ENCODE peak calls at places on chromosome 9, in four cellular contexts. G is CD8-positive, alpha-beta T cell; K is CD8-positive, alpha-beta memory T cell; Z is NT2/D1. J is an unnamed sample.

GRCh38 chr9:33452828-33453271 is 5.5 kb upstream of the AQP3 start:
- DNase-seq in Z (peak; percentile 82), G (peak; percentile 32), K (peak; percentile 64), J (peak; percentile 88)

GRCh38 chr9:101418518-101419111 is 17.0 kb downstream of the ALDOB start:
- DNase-seq in Z (no peak), G (no peak), K (no peak), J (no peak)

GRCh38 chr9:97853056-97853843 is at the start of gene FOXE1:
- DNase-seq in Z (no peak), G (no peak), K (no peak), J (peak; percentile 36)

GRCh38 chr9:123111427-123111826 is 78.0 kb downstream of the GPR21 start:
- DNase-seq in G (no peak), Z (no peak), K (no peak), J (no peak)

GRCh38 chr9:88994820-88995180 is 3.5 kb downstream of the S1PR3 start:
- DNase-seq in G (no peak), K (no peak), Z (no peak), J (peak; percentile 53)

GRCh38 chr9:77893706-77894105 is 137.9 kb downstream of the GNAQ start:
- DNase-seq in K (no peak), Z (no peak), G (no peak), J (no peak)

GRCh38 chr9:4904322-4905134 is 80.5 kb upstream of the JAK2 start:
- DNase-seq in Z (no peak), K (no peak), G (no peak), J (no peak)

GRCh38 chr9:92648447-92649406 is 21.2 kb downstream of the IPPK start:
- DNase-seq in K (no peak), Z (no peak), G (no peak), J (no peak)

GRCh38 chr9:86176468-86176867 is 77.1 kb upstream of the GOLM1 start:
- DNase-seq in Z (no peak), G (no peak), K (no peak), J (peak; percentile 12)

GRCh38 chr9:124392855-124393460 is 22.3 kb downstream of the PSMB7 start:
- DNase-seq in K (no peak), Z (no peak), G (no peak), J (peak; percentile 88)

GRCh38 chr9:1071730-1072129 is 21.6 kb downstream of the DMRT2 start:
- DNase-seq in Z (no peak), G (no peak), K (no peak), J (no peak)

GRCh38 chr9:14428781-14429230 is 114.9 kb upstream of the NFIB start:
- DNase-seq in G (peak; percentile 12), K (no peak), Z (peak; percentile 85), J (peak; percentile 97)
- H3K27me3 ChIP-seq in G (no peaks in the 10 kb centered on the region), K (no peaks in the 10 kb centered on the region), Z (no peaks in the 10 kb centered on the region), J (no peaks in the 10 kb centered on the region)

DNA sequence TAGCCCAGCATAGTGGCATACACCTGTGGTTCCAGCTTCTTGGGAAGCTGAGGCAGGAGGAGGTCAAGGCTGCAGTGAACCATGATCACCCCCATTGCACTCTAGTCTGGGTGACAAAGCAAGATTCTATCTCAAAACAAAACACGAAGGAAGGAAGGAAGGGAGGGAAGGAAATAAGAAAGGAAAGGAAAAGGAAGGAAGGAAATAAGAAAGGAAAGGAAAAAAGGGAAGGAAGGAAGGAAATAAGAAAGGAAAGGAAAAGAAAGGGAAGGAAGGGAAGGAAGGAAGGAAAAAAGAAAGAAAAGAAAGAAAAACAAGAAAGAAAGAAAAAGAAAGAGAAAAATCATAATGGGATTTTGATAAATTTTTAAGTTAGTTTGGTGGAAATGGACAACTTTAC is 3.1 kb upstream of the STX17 start:
- DNase-seq in Z (no peak), K (no peak), G (no peak), J (no peak)
- H3K27me3 ChIP-seq in Z (peaks cover 5% of the 10 kb centered on the region), K (no peaks in the 10 kb centered on the region), G (no peaks in the 10 kb centered on the region), J (peaks cover 5% of the 10 kb centered on the region)

DNA sequence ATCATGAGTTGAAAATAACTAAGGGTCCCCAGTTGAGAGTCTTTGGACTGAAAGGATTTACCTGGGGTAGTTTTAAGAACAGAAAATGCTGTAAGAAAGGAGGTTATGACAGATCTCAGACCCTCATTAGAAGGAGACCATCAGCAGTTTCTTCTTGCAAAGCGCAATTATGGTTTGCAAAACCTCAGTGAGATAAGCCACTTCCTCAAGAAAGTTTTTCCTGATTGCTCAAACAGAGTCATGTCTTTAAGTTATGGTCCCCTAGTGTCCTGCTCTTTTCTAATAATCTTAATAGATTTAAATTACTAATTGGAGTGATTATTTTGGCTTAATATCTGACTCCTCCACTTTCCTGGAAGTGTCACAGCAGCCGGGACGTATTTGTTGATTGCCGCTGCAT is 293.2 kb upstream of the KLF4 start:
- DNase-seq in K (no peak), G (no peak), Z (no peak), J (no peak)
- H3K27me3 ChIP-seq in K (no peaks in the 10 kb centered on the region), G (no peaks in the 10 kb centered on the region), Z (no peaks in the 10 kb centered on the region), J (no peaks in the 10 kb centered on the region)

DNA sequence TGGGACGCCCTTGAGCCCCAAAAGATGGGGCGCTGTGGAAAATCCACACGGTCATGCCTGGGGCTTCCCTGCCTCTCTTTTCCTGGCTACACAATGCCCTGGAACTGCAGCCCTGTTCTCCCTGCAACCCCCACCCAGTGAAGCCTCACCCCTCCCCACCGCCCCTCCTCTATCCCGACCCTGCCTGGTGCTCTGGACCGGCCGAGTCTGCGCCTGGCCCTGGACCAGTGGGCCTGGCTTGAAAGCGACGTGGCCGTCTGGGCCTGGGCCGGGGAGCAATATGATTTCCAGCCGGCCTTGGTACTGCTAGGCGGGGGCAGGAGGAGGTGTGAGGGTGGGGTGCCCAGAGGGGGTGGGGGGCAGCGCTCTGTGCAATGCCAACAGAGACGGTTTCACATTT is 71.0 kb upstream of the RNU6ATAC start:
- DNase-seq in K (no peak), Z (no peak), G (no peak), J (no peak)
- H3K27me3 ChIP-seq in K (no peaks in the 10 kb centered on the region), Z (no peaks in the 10 kb centered on the region), G (no peaks in the 10 kb centered on the region), J (no peaks in the 10 kb centered on the region)

GRCh38 chr9:36867241-36867640 is 166.8 kb downstream of the PAX5 start:
- DNase-seq in K (no peak), G (no peak), Z (no peak), J (no peak)
- H3K27me3 ChIP-seq in K (no peaks in the 10 kb centered on the region), G (no peaks in the 10 kb centered on the region), Z (peaks cover 43% of the 10 kb centered on the region), J (peaks cover 5% of the 10 kb centered on the region)

J was measured in MG63.